ENCODE peak calls at places on chromosomes 12 and 14, in six cellular contexts. I is NCI-H510A treated with DMSO at 0.1 percent for 48 hours; X is left lung; U is stimulated activated CD4-positive, alpha-beta T cell treated with anti-CD3 and anti-CD28 coated beads, Interleukin-12 subunit alpha, Interleukin-12 subunit beta, amount 100 ng/mL, for 4 hours; F is BJ; G is cerebellum. R is an unnamed sample.
A peak's percentile ranks its signal among the peaks of the same experiment; 100 is the strongest.

GRCh38 chr12:104604070-104604994 is 147.6 kb downstream of the CHST11 start:
- DNase-seq in I (no peak), X (no peak), U (peak; percentile 11), F (peak; percentile 86), G (no peak), R (peak; percentile 83)

GRCh38 chr14:80084196-80084595 is 127.1 kb downstream of the DIO2 start:
- DNase-seq in I (no peak), X (no peak), U (no peak), F (no peak), G (peak; percentile 77), R (no peak)

GRCh38 chr12:79388006-79388405 is 302.8 kb downstream of the PAWR start:
- DNase-seq in I (no peak), X (no peak), U (no peak), F (no peak), G (no peak), R (no peak)

GRCh38 chr12:53047221-53048032 is 2.4 kb upstream of the TNS2 start:
- DNase-seq in I (peak; percentile 81), X (peak; percentile 94), U (peak; percentile 65), F (no peak), G (peak; percentile 82), R (peak; percentile 93)

GRCh38 chr12:51270067-51270846 is at the start of gene SMAGP:
- DNase-seq in I (peak; percentile 70), X (peak; percentile 94), U (peak; percentile 31), F (no peak), G (peak; percentile 17), R (peak; percentile 89)

GRCh38 chr12:14390885-14391530 is 25.5 kb downstream of the ATF7IP start:
- DNase-seq in I (no peak), X (no peak), U (no peak), F (no peak), G (no peak), R (no peak)

GRCh38 chr12:68675098-68675842 is 11.5 kb upstream of the NUP107 start:
- DNase-seq in I (no peak), X (no peak), U (peak; percentile 30), F (no peak), G (no peak), R (no peak)

GRCh38 chr12:94126067-94126466 is 22.3 kb upstream of the PLXNC1 start:
- DNase-seq in I (no peak), X (no peak), U (no peak), F (no peak), G (no peak), R (no peak)

GRCh38 chr14:89248430-89249295 is 168.4 kb downstream of the FOXN3 start:
- DNase-seq in I (no peak), X (no peak), U (no peak), F (no peak), G (no peak), R (no peak)